ENCODE peak calls at places on chromosomes 3 and 15, in ten cellular contexts. R is stimulated activated naive CD8-positive, alpha-beta T cell treated with anti-CD3 and anti-CD28 coated beads, Interleukin-15, amount 100 ng/mL, for 72 hours; V is H4; Y is fibroblast of pulmonary artery; D is T1000; A is AG10803; Q is left ventricle myocardium inferior; F is RPMI7951; T is activated T-helper 9 cell treated with anti-CD3 and anti-CD28 coated beads, Interleukin-2, amount 50 U/mL, for 16 hours; J is iris pigment epithelial cell. G is an unnamed sample.

GRCh38 chr15:52783929-52784798 is 6.0 kb downstream of the ONECUT1 start:
- DNase-seq in R (no peak), V (no peak), Y (no peak), D (no peak), A (no peak), Q (no peak), F (no peak), T (no peak), J (no peak), G (peak)

GRCh38 chr15:86611392-86612040 is 531.8 kb downstream of the AGBL1 start:
- DNase-seq in R (peak), V (peak), Y (no peak), D (no peak), A (peak), Q (no peak), F (peak), T (no peak), J (peak), G (no peak)

GRCh38 chr3:134650431-134651346 is at the start of gene KY:
- DNase-seq in R (no peak), V (no peak), Y (peak), D (peak), A (peak), Q (peak), F (peak), T (no peak), J (peak), G (peak)

GRCh38 chr3:152328841-152329240 is 60.1 kb downstream of the MBNL1 start:
- DNase-seq in R (no peak), V (peak), Y (peak), D (no peak), A (peak), Q (no peak), F (peak), T (no peak), J (peak), G (no peak)

GRCh38 chr15:74725845-74726773 is 781 bp upstream of the CYP1A1 start:
- DNase-seq in R (peak), V (no peak), Y (peak), D (peak), A (peak), Q (peak), F (peak), T (peak), J (peak), G (peak)

GRCh38 chr3:108103971-108104797 is 13.4 kb upstream of the CD47 start:
- DNase-seq in R (no peak), V (no peak), Y (peak), D (no peak), A (no peak), Q (peak), F (peak), T (no peak), J (peak), G (no peak)

GRCh38 chr3:114214542-114215341 is 22.6 kb downstream of the ZNF80 start:
- DNase-seq in R (peak), V (no peak), Y (no peak), D (no peak), A (no peak), Q (no peak), F (peak), T (no peak), J (peak), G (no peak)

GRCh38 chr15:92056875-92057274 is 203.4 kb downstream of the SLCO3A1 start:
- DNase-seq in R (no peak), V (no peak), Y (no peak), D (no peak), A (no peak), Q (no peak), F (no peak), T (no peak), J (no peak), G (no peak)

GRCh38 chr3:147797095-147797494 is 387.9 kb downstream of the ZIC1 start:
- DNase-seq in R (no peak), V (peak), Y (no peak), D (no peak), A (no peak), Q (no peak), F (peak), T (no peak), J (no peak), G (no peak)

GRCh38 chr15:42285042-42285441 is 11.8 kb upstream of the TMEM87A start:
- DNase-seq in R (no peak), V (no peak), Y (no peak), D (no peak), A (peak), Q (no peak), F (no peak), T (no peak), J (peak), G (no peak)

GRCh38 chr3:141266797-141267555 is 35.4 kb downstream of the PXYLP1 start:
- DNase-seq in R (peak), V (no peak), Y (no peak), D (no peak), A (no peak), Q (no peak), F (no peak), T (no peak), J (no peak), G (no peak)

GRCh38 chr15:61196711-61197110 is 32.4 kb downstream of the RORA start:
- DNase-seq in R (no peak), V (no peak), Y (no peak), D (no peak), A (no peak), Q (no peak), F (no peak), T (no peak), J (no peak), G (no peak)

GRCh38 chr3:48478631-48479555 is 25.1 kb downstream of the SHISA5 start:
- DNase-seq in R (peak), V (no peak), Y (no peak), D (no peak), A (no peak), Q (no peak), F (no peak), T (no peak), J (no peak), G (no peak)

GRCh38 chr3:184594386-184595035 is 32.9 kb downstream of the EPHB3 start:
- DNase-seq in R (no peak), V (no peak), Y (no peak), D (no peak), A (no peak), Q (no peak), F (no peak), T (no peak), J (no peak), G (no peak)

GRCh38 chr3:5560199-5560598 is 372.7 kb downstream of the EDEM1 start:
- DNase-seq in R (no peak), V (no peak), Y (no peak), D (no peak), A (no peak), Q (no peak), F (no peak), T (no peak), J (no peak), G (no peak)

GRCh38 chr3:52774901-52775864 is 2.2 kb upstream of the ITIH1 start:
- DNase-seq in R (no peak), V (no peak), Y (no peak), D (no peak), A (no peak), Q (no peak), F (no peak), T (no peak), J (no peak), G (no peak)

GRCh38 chr3:173733029-173733652 is 335.6 kb downstream of the NLGN1 start:
- DNase-seq in R (no peak), V (peak), Y (peak), D (no peak), A (peak), Q (no peak), F (no peak), T (no peak), J (peak), G (no peak)